ENCODE peak calls at places on chromosomes 2 and 18, in five cellular contexts. One of them, this sample, is unnamed.
A peak's percentile ranks its signal among the peaks of the same experiment; 100 is the strongest.

GRCh38 chr2:125886153-125886552 is 769.8 kb upstream of the GYPC start:
- DNase-seq in NB4: no peak
- DNase-seq in left ventricle myocardium inferior: no peak
- DNase-seq in heart left ventricle: no peak
- DNase-seq in adrenal gland: no peak
- DNase-seq in this sample: no peak

GRCh38 chr18:68608861-68609465 is 105.9 kb downstream of the TMX3 start:
- DNase-seq in NB4: no peak
- DNase-seq in left ventricle myocardium inferior: no peak
- DNase-seq in heart left ventricle: no peak
- DNase-seq in adrenal gland: no peak
- DNase-seq in this sample: no peak

GRCh38 chr2:68689553-68690537 is 44.8 kb upstream of the ARHGAP25 start:
- DNase-seq in NB4: peak; percentile 90
- DNase-seq in left ventricle myocardium inferior: no peak
- DNase-seq in heart left ventricle: no peak
- DNase-seq in adrenal gland: no peak
- DNase-seq in this sample: no peak

GRCh38 chr2:96815326-96816126 is 542 bp upstream of the CNNM3 start:
- DNase-seq in NB4: no peak
- DNase-seq in left ventricle myocardium inferior: no peak
- DNase-seq in heart left ventricle: no peak
- DNase-seq in adrenal gland: peak; percentile 35
- DNase-seq in this sample: peak; percentile 45

GRCh38 chr2:41967426-41968181 is 80.2 kb upstream of the PKDCC start:
- DNase-seq in NB4: no peak
- DNase-seq in left ventricle myocardium inferior: peak; percentile 40
- DNase-seq in heart left ventricle: no peak
- DNase-seq in adrenal gland: no peak
- DNase-seq in this sample: peak; percentile 80

GRCh38 chr2:101362316-101362715 is 25.0 kb downstream of the CREG2 start:
- DNase-seq in NB4: no peak
- DNase-seq in left ventricle myocardium inferior: no peak
- DNase-seq in heart left ventricle: no peak
- DNase-seq in adrenal gland: no peak
- DNase-seq in this sample: no peak

GRCh38 chr2:17804358-17804757 is 11.9 kb upstream of the MSGN1 start:
- DNase-seq in NB4: peak; percentile 72
- DNase-seq in left ventricle myocardium inferior: no peak
- DNase-seq in heart left ventricle: no peak
- DNase-seq in adrenal gland: no peak
- DNase-seq in this sample: no peak

GRCh38 chr2:11502740-11503292 is 31.0 kb upstream of the GREB1 start:
- DNase-seq in NB4: no peak
- DNase-seq in left ventricle myocardium inferior: no peak
- DNase-seq in heart left ventricle: no peak
- DNase-seq in adrenal gland: no peak
- DNase-seq in this sample: no peak

GRCh38 chr2:172465417-172466334 is 38.3 kb downstream of the ITGA6 start:
- DNase-seq in NB4: peak; percentile 85
- DNase-seq in left ventricle myocardium inferior: peak; percentile 29
- DNase-seq in heart left ventricle: peak; percentile 54
- DNase-seq in adrenal gland: peak; percentile 77
- DNase-seq in this sample: peak; percentile 86

GRCh38 chr2:143175435-143175834 is 46.2 kb downstream of the ARHGAP15 start:
- DNase-seq in NB4: no peak
- DNase-seq in left ventricle myocardium inferior: no peak
- DNase-seq in heart left ventricle: no peak
- DNase-seq in adrenal gland: no peak
- DNase-seq in this sample: no peak

GRCh38 chr2:43905388-43905803 is 66.6 kb downstream of the ABCG8 start:
- DNase-seq in NB4: no peak
- DNase-seq in left ventricle myocardium inferior: no peak
- DNase-seq in heart left ventricle: no peak
- DNase-seq in adrenal gland: no peak
- DNase-seq in this sample: no peak

GRCh38 chr18:75228967-75229366 is 18.4 kb downstream of the TSHZ1 start:
- DNase-seq in NB4: no peak
- DNase-seq in left ventricle myocardium inferior: no peak
- DNase-seq in heart left ventricle: no peak
- DNase-seq in adrenal gland: no peak
- DNase-seq in this sample: no peak

GRCh38 chr2:94997981-94998920 is 27.3 kb upstream of the MAL start:
- DNase-seq in NB4: no peak
- DNase-seq in left ventricle myocardium inferior: no peak
- DNase-seq in heart left ventricle: no peak
- DNase-seq in adrenal gland: no peak
- DNase-seq in this sample: no peak

GRCh38 chr2:64846175-64846574 is 143.0 kb upstream of the SLC1A4 start:
- DNase-seq in NB4: peak; percentile 43
- DNase-seq in left ventricle myocardium inferior: no peak
- DNase-seq in heart left ventricle: no peak
- DNase-seq in adrenal gland: no peak
- DNase-seq in this sample: no peak

GRCh38 chr18:47050468-47050867 is 15.0 kb upstream of the ELOA2 start:
- DNase-seq in NB4: peak; percentile 45
- DNase-seq in left ventricle myocardium inferior: no peak
- DNase-seq in heart left ventricle: no peak
- DNase-seq in adrenal gland: no peak
- DNase-seq in this sample: peak; percentile 21

GRCh38 chr18:6054443-6054842 is 159.1 kb upstream of the TMEM200C start:
- DNase-seq in NB4: no peak
- DNase-seq in left ventricle myocardium inferior: no peak
- DNase-seq in heart left ventricle: no peak
- DNase-seq in adrenal gland: no peak
- DNase-seq in this sample: no peak

GRCh38 chr2:170707821-170708795 is 7.0 kb upstream of the SP5 start:
- DNase-seq in NB4: peak; percentile 77
- DNase-seq in left ventricle myocardium inferior: no peak
- DNase-seq in heart left ventricle: no peak
- DNase-seq in adrenal gland: no peak
- DNase-seq in this sample: no peak

GRCh38 chr2:12293868-12294267 is 422.9 kb upstream of the TRIB2 start:
- DNase-seq in NB4: no peak
- DNase-seq in left ventricle myocardium inferior: no peak
- DNase-seq in heart left ventricle: no peak
- DNase-seq in adrenal gland: no peak
- DNase-seq in this sample: no peak

GRCh38 chr18:55287935-55288868 is 299.8 kb downstream of the TCF4 start:
- DNase-seq in NB4: no peak
- DNase-seq in left ventricle myocardium inferior: no peak
- DNase-seq in heart left ventricle: no peak
- DNase-seq in adrenal gland: no peak
- DNase-seq in this sample: no peak

GRCh38 chr2:135975702-135976101 is 9.7 kb downstream of the DARS1 start:
- DNase-seq in NB4: no peak
- DNase-seq in left ventricle myocardium inferior: no peak
- DNase-seq in heart left ventricle: no peak
- DNase-seq in adrenal gland: no peak
- DNase-seq in this sample: no peak

GRCh38 chr2:84717302-84717701 is 163.6 kb downstream of the TRABD2A start:
- DNase-seq in NB4: no peak
- DNase-seq in left ventricle myocardium inferior: no peak
- DNase-seq in heart left ventricle: no peak
- DNase-seq in adrenal gland: no peak
- DNase-seq in this sample: no peak

GRCh38 chr2:168427451-168427850 is 28.6 kb upstream of the CERS6 start:
- DNase-seq in NB4: no peak
- DNase-seq in left ventricle myocardium inferior: no peak
- DNase-seq in heart left ventricle: no peak
- DNase-seq in adrenal gland: no peak
- DNase-seq in this sample: no peak

GRCh38 chr2:96533292-96534073 is 3.1 kb upstream of the ARID5A start:
- DNase-seq in NB4: peak; percentile 56
- DNase-seq in left ventricle myocardium inferior: peak; percentile 84
- DNase-seq in heart left ventricle: peak; percentile 91
- DNase-seq in adrenal gland: peak; percentile 60
- DNase-seq in this sample: peak; percentile 71

GRCh38 chr2:66575625-66576371 is 140.9 kb downstream of the MEIS1 start:
- DNase-seq in NB4: no peak
- DNase-seq in left ventricle myocardium inferior: peak; percentile 19
- DNase-seq in heart left ventricle: peak; percentile 28
- DNase-seq in adrenal gland: peak; percentile 74
- DNase-seq in this sample: peak; percentile 25

GRCh38 chr2:235669983-235670962 is 176.4 kb downstream of the AGAP1 start:
- DNase-seq in NB4: no peak
- DNase-seq in left ventricle myocardium inferior: peak; percentile 67
- DNase-seq in heart left ventricle: peak; percentile 72
- DNase-seq in adrenal gland: peak; percentile 70
- DNase-seq in this sample: peak; percentile 59

GRCh38 chr2:100603945-100604633 is 41.3 kb downstream of the PDCL3 start:
- DNase-seq in NB4: no peak
- DNase-seq in left ventricle myocardium inferior: no peak
- DNase-seq in heart left ventricle: no peak
- DNase-seq in adrenal gland: no peak
- DNase-seq in this sample: no peak

GRCh38 chr2:25273985-25274550 is 67.7 kb downstream of the DNMT3A start:
- DNase-seq in NB4: no peak
- DNase-seq in left ventricle myocardium inferior: no peak
- DNase-seq in heart left ventricle: no peak
- DNase-seq in adrenal gland: no peak
- DNase-seq in this sample: no peak
- H3K4me3 ChIP-seq in NB4: no peak overlapping the region
- H3K4me3 ChIP-seq in left ventricle myocardium inferior: no peak overlapping the region
- H3K4me3 ChIP-seq in heart left ventricle: no peak overlapping the region
- H3K4me3 ChIP-seq in adrenal gland: no peak overlapping the region
- H3K4me3 ChIP-seq in this sample: no peak overlapping the region

DNA sequence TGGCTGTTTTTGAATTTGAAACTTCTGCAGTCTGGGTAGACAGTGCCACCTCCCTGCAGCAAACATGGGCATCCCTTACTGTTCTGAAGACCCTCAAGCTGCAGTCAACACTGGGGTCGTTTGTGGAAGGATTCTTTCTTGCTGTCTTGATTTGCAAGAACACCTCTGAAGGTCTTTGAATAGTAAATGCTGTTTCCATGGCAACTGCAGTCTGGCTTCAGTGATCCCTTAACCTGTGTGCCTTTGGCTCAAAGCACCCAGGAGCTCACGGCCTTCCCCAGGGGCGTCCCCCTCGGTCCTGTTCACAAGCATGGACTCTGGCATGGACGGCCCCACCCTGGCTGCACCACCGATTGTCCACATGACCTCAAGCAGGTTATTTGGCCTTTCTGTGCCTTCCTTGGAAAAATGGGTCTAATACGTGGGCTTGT is 38.3 kb downstream of the LRRFIP1 start:
- DNase-seq in NB4: no peak
- DNase-seq in left ventricle myocardium inferior: no peak
- DNase-seq in heart left ventricle: no peak
- DNase-seq in adrenal gland: no peak
- DNase-seq in this sample: no peak
- H3K4me3 ChIP-seq in NB4: no peak overlapping the region
- H3K4me3 ChIP-seq in left ventricle myocardium inferior: no peak overlapping the region
- H3K4me3 ChIP-seq in heart left ventricle: no peak overlapping the region
- H3K4me3 ChIP-seq in adrenal gland: no peak overlapping the region
- H3K4me3 ChIP-seq in this sample: no peak overlapping the region

DNA sequence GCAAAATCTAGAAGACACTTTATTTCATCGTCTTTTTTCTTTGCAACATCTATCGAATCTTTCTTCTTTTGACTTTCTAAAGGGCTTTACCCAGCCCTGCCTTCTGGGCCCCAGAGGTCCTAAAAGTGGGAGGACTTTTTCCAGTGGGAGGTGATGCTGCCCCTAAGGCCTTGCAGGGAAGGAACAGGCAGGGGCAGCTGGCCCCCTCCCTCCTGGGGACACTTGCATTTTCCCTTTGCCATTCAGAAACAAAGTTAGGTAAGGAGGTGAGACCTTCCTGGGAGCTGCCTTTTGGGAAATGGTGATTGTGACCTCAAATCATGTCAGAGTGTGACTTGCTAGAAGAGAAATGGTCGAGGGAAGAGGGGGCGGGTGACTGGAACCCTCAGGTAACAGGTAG is 132.7 kb downstream of the GLI2 start:
- DNase-seq in NB4: no peak
- DNase-seq in left ventricle myocardium inferior: no peak
- DNase-seq in heart left ventricle: peak; percentile 6
- DNase-seq in adrenal gland: no peak
- DNase-seq in this sample: no peak
- H3K4me3 ChIP-seq in NB4: no peak overlapping the region
- H3K4me3 ChIP-seq in left ventricle myocardium inferior: peak overlapping the region; percentile 63
- H3K4me3 ChIP-seq in heart left ventricle: no peak overlapping the region
- H3K4me3 ChIP-seq in adrenal gland: no peak overlapping the region
- H3K4me3 ChIP-seq in this sample: no peak overlapping the region

GRCh38 chr2:54634564-54635511 is 88.6 kb upstream of the EML6 start:
- DNase-seq in NB4: no peak
- DNase-seq in left ventricle myocardium inferior: peak; percentile 66
- DNase-seq in heart left ventricle: peak; percentile 85
- DNase-seq in adrenal gland: peak; percentile 83
- DNase-seq in this sample: no peak
- H3K4me3 ChIP-seq in NB4: no peak overlapping the region
- H3K4me3 ChIP-seq in left ventricle myocardium inferior: peak overlapping the region; percentile 42
- H3K4me3 ChIP-seq in heart left ventricle: no peak overlapping the region
- H3K4me3 ChIP-seq in adrenal gland: no peak overlapping the region
- H3K4me3 ChIP-seq in this sample: no peak overlapping the region

This sample was measured in colonic mucosa.